ENCODE peak calls at places on chromosomes 1 and 21, in four cellular contexts. One of them, this sample, is unnamed.

GRCh38 chr1:6473156-6473555 is 7.2 kb upstream of the TNFRSF25 start:
- DNase-seq in upper lobe of right lung: no peak
- DNase-seq in MCF 10A: no peak
- DNase-seq in GM06990: no peak
- DNase-seq in this sample: no peak

GRCh38 chr1:58901008-58901407 is 117.2 kb upstream of the JUN start:
- DNase-seq in upper lobe of right lung: no peak
- DNase-seq in MCF 10A: no peak
- DNase-seq in GM06990: no peak
- DNase-seq in this sample: no peak

GRCh38 chr21:43195131-43196021 is 26.6 kb downstream of the CRYAA start:
- DNase-seq in upper lobe of right lung: peak
- DNase-seq in MCF 10A: peak
- DNase-seq in GM06990: no peak
- DNase-seq in this sample: no peak

GRCh38 chr1:63643926-63644325 is 50.7 kb downstream of the PGM1 start:
- DNase-seq in upper lobe of right lung: no peak
- DNase-seq in MCF 10A: no peak
- DNase-seq in GM06990: no peak
- DNase-seq in this sample: no peak

GRCh38 chr1:117616356-117616755 is 10.5 kb downstream of the TENT5C start:
- DNase-seq in upper lobe of right lung: no peak
- DNase-seq in MCF 10A: no peak
- DNase-seq in GM06990: no peak
- DNase-seq in this sample: no peak

GRCh38 chr1:91744973-91745648 is 140.8 kb downstream of the TGFBR3 start:
- DNase-seq in upper lobe of right lung: no peak
- DNase-seq in MCF 10A: peak
- DNase-seq in GM06990: no peak
- DNase-seq in this sample: no peak

GRCh38 chr1:24318238-24318987 is 744 bp upstream of the GRHL3 start:
- DNase-seq in upper lobe of right lung: no peak
- DNase-seq in MCF 10A: peak
- DNase-seq in GM06990: no peak
- DNase-seq in this sample: peak

GRCh38 chr1:165543651-165544452 is at the start of gene LRRC52:
- DNase-seq in upper lobe of right lung: peak
- DNase-seq in MCF 10A: peak
- DNase-seq in GM06990: no peak
- DNase-seq in this sample: no peak

GRCh38 chr1:18940303-18941020 is 16.0 kb downstream of the IFFO2 start:
- DNase-seq in upper lobe of right lung: no peak
- DNase-seq in MCF 10A: no peak
- DNase-seq in GM06990: no peak
- DNase-seq in this sample: no peak

GRCh38 chr21:42315296-42315891 is at the start of gene TFF3:
- DNase-seq in upper lobe of right lung: peak
- DNase-seq in MCF 10A: no peak
- DNase-seq in GM06990: no peak
- DNase-seq in this sample: no peak

GRCh38 chr1:14334336-14335176 is 263.9 kb upstream of the KAZN start:
- DNase-seq in upper lobe of right lung: no peak
- DNase-seq in MCF 10A: peak
- DNase-seq in GM06990: no peak
- DNase-seq in this sample: no peak

DNA sequence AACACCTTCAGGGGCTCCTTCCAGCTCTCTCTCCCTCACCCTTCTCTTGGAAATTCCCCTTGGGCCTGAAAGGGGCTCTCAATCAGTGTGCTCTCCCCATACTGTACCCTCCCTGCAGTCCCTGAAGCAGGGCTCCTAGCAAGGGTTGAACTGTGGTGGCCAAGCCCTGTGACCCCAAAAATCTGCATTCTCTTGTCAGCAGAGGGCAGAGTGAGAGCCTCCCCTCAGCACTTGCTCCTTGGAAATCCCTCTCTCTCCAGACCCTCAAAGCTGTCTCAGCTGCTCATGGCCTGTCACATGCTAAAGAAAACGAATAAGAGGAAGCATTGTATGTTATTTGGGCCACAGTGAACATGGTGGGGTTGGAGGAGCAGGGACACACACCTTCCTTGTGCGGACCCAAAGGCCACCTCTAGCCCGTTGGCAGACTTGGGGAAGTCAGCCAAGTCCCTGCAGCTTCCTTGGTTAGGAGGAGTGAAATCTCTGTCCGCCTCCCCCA is 47.2 kb upstream of the SYNC start:
- DNase-seq in upper lobe of right lung: no peak
- DNase-seq in MCF 10A: no peak
- DNase-seq in GM06990: no peak
- DNase-seq in this sample: no peak
- TF ChIP-seq CTCF in upper lobe of right lung: no peak
- TF ChIP-seq CTCF in MCF 10A: no peak
- TF ChIP-seq CTCF in GM06990: no peak
- TF ChIP-seq CTCF in this sample: no peak

GRCh38 chr1:85240174-85240601 is 19.3 kb downstream of the C1orf52 start:
- DNase-seq in upper lobe of right lung: no peak
- DNase-seq in MCF 10A: peak
- DNase-seq in GM06990: peak
- DNase-seq in this sample: no peak
- TF ChIP-seq CTCF in upper lobe of right lung: peak
- TF ChIP-seq CTCF in MCF 10A: peak
- TF ChIP-seq CTCF in GM06990: no peak
- TF ChIP-seq CTCF in this sample: peak

GRCh38 chr21:17081193-17081592 is 431.6 kb upstream of the CXADR start:
- DNase-seq in upper lobe of right lung: no peak
- DNase-seq in MCF 10A: no peak
- DNase-seq in GM06990: no peak
- DNase-seq in this sample: no peak

GRCh38 chr21:17088500-17088899 is 424.3 kb upstream of the CXADR start:
- DNase-seq in upper lobe of right lung: no peak
- DNase-seq in MCF 10A: no peak
- DNase-seq in GM06990: no peak
- DNase-seq in this sample: no peak

GRCh38 chr21:17083084-17083483 is 429.8 kb upstream of the CXADR start:
- DNase-seq in upper lobe of right lung: no peak
- DNase-seq in MCF 10A: no peak
- DNase-seq in GM06990: no peak
- DNase-seq in this sample: no peak
- TF ChIP-seq CTCF in upper lobe of right lung: no peak
- TF ChIP-seq CTCF in MCF 10A: no peak
- TF ChIP-seq CTCF in GM06990: no peak
- TF ChIP-seq CTCF in this sample: no peak

DNA sequence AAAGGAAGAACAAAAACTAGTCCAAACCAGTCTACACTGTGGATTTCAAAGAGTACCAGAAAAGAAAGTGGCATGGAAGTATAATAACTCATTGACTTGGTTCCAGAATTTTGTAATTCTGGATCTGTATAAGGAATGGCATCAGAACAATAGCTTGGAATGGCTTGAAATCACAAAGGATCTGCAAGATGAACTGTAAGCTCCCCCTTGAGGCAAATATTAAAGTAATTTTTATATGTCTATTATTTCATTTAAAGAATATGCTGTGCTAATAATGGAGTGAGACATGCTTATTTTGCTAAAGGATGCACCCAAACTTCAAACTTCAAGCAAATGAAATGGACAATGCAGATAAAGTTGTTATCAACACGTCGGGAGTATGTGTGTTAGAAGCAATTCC is 21.3 kb downstream of the CHODL start:
- DNase-seq in upper lobe of right lung: no peak
- DNase-seq in MCF 10A: no peak
- DNase-seq in GM06990: no peak
- DNase-seq in this sample: no peak
- TF ChIP-seq CTCF in upper lobe of right lung: no peak
- TF ChIP-seq CTCF in MCF 10A: peak
- TF ChIP-seq CTCF in GM06990: no peak
- TF ChIP-seq CTCF in this sample: no peak

DNA sequence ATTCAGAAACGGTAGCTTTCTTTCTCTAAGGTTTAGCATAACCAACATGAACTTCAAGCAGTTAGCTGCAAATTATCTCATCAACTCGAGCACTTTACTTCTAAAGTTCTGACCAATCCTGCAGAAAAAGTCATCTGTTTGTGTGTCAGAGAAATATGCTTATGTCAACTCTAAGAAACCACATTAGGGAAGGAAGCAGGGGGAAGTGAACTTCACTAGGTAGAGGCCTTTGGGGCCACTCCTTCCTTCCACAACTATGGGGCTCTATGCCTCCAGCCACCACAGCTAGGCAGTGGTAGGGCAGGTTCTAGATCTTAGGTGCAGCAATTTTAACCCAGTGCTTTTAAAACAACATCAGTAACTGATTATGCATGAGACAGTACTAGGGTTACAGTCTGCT is 375.9 kb downstream of the DSCAM start:
- DNase-seq in upper lobe of right lung: no peak
- DNase-seq in MCF 10A: no peak
- DNase-seq in GM06990: no peak
- DNase-seq in this sample: no peak
- TF ChIP-seq CTCF in upper lobe of right lung: no peak
- TF ChIP-seq CTCF in MCF 10A: no peak
- TF ChIP-seq CTCF in GM06990: no peak
- TF ChIP-seq CTCF in this sample: no peak

DNA sequence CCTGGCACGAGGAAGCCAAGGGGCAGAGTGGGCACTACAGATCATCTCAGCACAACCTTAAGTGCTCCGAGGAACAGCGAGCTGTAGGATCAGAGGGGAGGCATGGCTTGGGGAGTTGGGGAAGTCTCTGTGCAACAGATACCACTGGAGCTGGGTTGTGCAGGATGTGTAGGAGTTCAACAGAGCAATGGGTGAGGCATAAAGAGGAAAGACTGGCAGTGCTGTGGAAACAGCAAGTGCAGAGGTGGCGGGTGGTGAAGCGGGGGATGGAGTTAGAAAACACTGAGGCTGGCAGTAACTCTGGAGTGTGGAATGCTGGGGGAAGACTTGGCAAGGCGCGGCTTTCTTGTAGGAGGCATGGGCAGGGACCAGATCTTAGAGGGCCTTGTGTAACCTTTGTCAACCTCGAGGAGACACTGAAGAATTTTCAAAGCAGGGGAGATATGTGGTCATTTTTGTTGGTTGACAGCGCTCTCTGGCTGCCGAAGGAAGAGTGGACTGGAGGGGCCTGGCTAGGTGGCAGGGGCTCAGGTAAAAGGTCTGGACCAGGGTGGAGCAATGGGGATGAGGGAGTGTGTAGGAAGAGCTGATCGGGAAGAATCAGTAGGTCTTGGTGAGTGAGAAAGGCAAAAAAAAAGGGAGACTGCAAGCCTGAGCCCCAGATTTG is 237.5 kb downstream of the TRABD2B start:
- DNase-seq in upper lobe of right lung: no peak
- DNase-seq in MCF 10A: peak
- DNase-seq in GM06990: no peak
- DNase-seq in this sample: no peak
- TF ChIP-seq CTCF in upper lobe of right lung: no peak
- TF ChIP-seq CTCF in MCF 10A: no peak
- TF ChIP-seq CTCF in GM06990: no peak
- TF ChIP-seq CTCF in this sample: no peak

DNA sequence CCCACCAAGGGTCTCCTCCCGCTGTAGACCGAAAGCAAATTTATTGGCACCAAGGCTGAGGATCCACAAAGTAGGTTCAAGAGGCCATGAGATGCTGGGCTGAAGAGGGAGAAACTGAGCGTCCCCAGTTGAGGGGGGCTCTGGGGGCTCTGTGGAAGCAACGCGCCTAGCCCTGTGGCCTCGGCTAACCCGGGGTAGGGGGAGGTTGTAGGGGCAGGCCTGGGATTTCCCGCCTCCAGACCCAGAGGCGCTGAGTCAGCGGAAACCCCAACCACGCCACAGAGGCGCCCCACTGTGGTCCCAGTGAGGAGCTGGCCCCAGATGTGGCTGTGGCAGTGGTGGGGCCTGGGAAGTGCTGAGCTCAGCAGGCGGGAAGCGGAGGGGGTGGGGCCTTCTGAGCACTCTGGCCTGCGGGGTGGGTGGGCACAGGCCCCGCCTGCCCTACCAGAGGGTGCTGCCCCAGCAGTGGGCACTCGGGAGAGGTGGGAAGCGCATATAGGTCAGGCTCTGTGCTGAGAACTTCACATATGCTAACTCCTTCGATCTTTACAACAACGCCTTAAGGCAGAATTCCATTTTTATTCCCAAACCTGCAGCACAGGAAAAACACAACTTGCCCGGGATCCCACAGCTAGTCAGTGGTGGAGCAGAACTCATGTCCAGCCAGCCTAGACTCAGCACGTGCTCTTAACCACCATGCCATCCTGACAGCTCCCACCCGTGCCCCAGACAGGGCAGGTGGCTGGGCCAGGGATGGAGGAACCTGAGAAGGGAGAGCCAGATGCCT is 1.5 kb upstream of the COL16A1 start:
- DNase-seq in upper lobe of right lung: no peak
- DNase-seq in MCF 10A: peak
- DNase-seq in GM06990: peak
- DNase-seq in this sample: peak
- TF ChIP-seq CTCF in upper lobe of right lung: peak
- TF ChIP-seq CTCF in MCF 10A: peak
- TF ChIP-seq CTCF in GM06990: peak
- TF ChIP-seq CTCF in this sample: peak

DNA sequence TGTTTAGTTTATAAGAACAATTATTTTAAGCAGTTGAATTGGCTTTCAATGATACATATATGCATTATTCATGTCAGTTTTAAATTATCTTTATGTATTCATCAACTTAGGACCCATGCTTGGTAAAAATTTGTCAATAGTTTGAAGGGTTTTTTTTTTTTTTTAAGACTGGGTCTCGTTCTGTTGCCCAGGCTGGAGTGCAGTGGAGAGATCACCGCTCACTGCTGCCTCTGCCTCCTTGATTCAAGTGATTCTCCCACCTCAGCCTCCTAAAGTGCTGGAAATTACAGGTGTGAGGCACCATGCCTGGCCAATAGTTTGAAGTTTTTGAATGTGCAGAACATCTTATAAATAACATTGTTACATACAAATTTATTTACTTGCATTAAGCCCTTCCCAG is 1671.0 kb upstream of the B3GALT2 start:
- DNase-seq in upper lobe of right lung: no peak
- DNase-seq in MCF 10A: no peak
- DNase-seq in GM06990: no peak
- DNase-seq in this sample: no peak
- TF ChIP-seq CTCF in upper lobe of right lung: no peak
- TF ChIP-seq CTCF in MCF 10A: no peak
- TF ChIP-seq CTCF in GM06990: no peak
- TF ChIP-seq CTCF in this sample: no peak

GRCh38 chr1:110674337-110675059 is at the start of gene KCNA3:
- DNase-seq in upper lobe of right lung: peak
- DNase-seq in MCF 10A: no peak
- DNase-seq in GM06990: peak
- DNase-seq in this sample: no peak
- TF ChIP-seq CTCF in upper lobe of right lung: peak
- TF ChIP-seq CTCF in MCF 10A: no peak
- TF ChIP-seq CTCF in GM06990: peak
- TF ChIP-seq CTCF in this sample: no peak